ENCODE peak calls at places on chromosomes 16 and 17, in four cellular contexts. H, Y, E and W are unnamed samples.

GRCh38 chr17:49353607-49354006 is 8.4 kb downstream of the ZNF652 start:
- DNase-seq in E (no peak), H (no peak), Y (no peak), W (no peak)

GRCh38 chr16:57355898-57356414 is 2.6 kb upstream of the CCL22 start:
- DNase-seq in Y (no peak), E (no peak), H (no peak), W (no peak)

GRCh38 chr17:64028874-64029464 is 8.5 kb upstream of the ICAM2 start:
- DNase-seq in Y (peak), E (peak), H (no peak), W (peak)

GRCh38 chr17:19003966-19004600 is 481 bp downstream of the FAM83G start:
- DNase-seq in Y (peak), E (peak), H (no peak), W (peak)

GRCh38 chr17:36813357-36813756 is 123.9 kb upstream of the LHX1 start:
- DNase-seq in E (no peak), Y (no peak), H (no peak), W (no peak)

GRCh38 chr17:51029142-51029541 is 91.5 kb downstream of the SPAG9 start:
- DNase-seq in Y (no peak), H (no peak), E (no peak), W (no peak)

GRCh38 chr16:12998376-12999085 is 97.1 kb downstream of the SHISA9 start:
- DNase-seq in E (no peak), Y (no peak), H (no peak), W (no peak)

GRCh38 chr17:38588775-38589174 is 17.0 kb downstream of the SRCIN1 start:
- DNase-seq in E (no peak), Y (no peak), H (no peak), W (no peak)

GRCh38 chr17:40349477-40350409 is 14.8 kb downstream of the GJD3 start:
- DNase-seq in E (no peak), H (no peak), Y (no peak), W (no peak)

GRCh38 chr16:84175351-84176081 is 11.3 kb downstream of the TAF1C start:
- DNase-seq in E (peak), H (peak), Y (peak), W (peak)

GRCh38 chr16:21566891-21567414 is 32.4 kb upstream of the METTL9 start:
- DNase-seq in E (no peak), H (no peak), Y (no peak), W (no peak)

GRCh38 chr17:83057397-83057761 is 22.0 kb upstream of the METRNL start:
- DNase-seq in Y (no peak), E (no peak), H (no peak), W (peak)

GRCh38 chr16:48596326-48596725 is 13.7 kb downstream of the N4BP1 start:
- DNase-seq in H (no peak), E (no peak), Y (no peak), W (no peak)

GRCh38 chr16:82043680-82044584 is 8.9 kb downstream of the HSD17B2 start:
- DNase-seq in E (no peak), Y (no peak), H (no peak), W (no peak)

GRCh38 chr17:2369551-2370210 is 31.2 kb downstream of the MNT start:
- DNase-seq in E (no peak), Y (no peak), H (no peak), W (peak)

GRCh38 chr16:73020409-73020884 is 27.5 kb downstream of the ZFHX3 start:
- DNase-seq in Y (peak), E (peak), H (no peak), W (no peak)

GRCh38 chr16:16960785-16961184 is 510.0 kb downstream of the XYLT1 start:
- DNase-seq in E (no peak), H (no peak), Y (no peak), W (no peak)

GRCh38 chr17:4559851-4560820 is at the start of gene GGT6:
- DNase-seq in H (no peak), Y (no peak), E (no peak), W (no peak)

GRCh38 chr16:54846761-54847160 is 83.9 kb upstream of the IRX5 start:
- DNase-seq in Y (no peak), H (no peak), E (no peak), W (no peak)

GRCh38 chr17:63082952-63083351 is 116.9 kb downstream of the TANC2 start:
- DNase-seq in Y (no peak), H (no peak), E (no peak), W (no peak)

GRCh38 chr16:58048914-58049696 is 23.6 kb downstream of the MMP15 start:
- DNase-seq in H (no peak), Y (no peak), E (no peak), W (no peak)

GRCh38 chr16:23530062-23530461 is 19.8 kb upstream of the GGA2 start:
- DNase-seq in H (no peak), Y (no peak), E (no peak), W (no peak)

GRCh38 chr17:3892095-3892998 is 506 bp downstream of the CAMKK1 start:
- DNase-seq in H (no peak), Y (peak), E (peak), W (peak)

GRCh38 chr16:11797957-11798299 is 870 bp upstream of the ZC3H7A start:
- DNase-seq in H (no peak), Y (no peak), E (no peak), W (peak)

GRCh38 chr16:56426585-56426984 is 1.2 kb upstream of the AMFR start:
- DNase-seq in Y (no peak), E (no peak), H (no peak), W (no peak)

GRCh38 chr16:77788196-77789084 is at the start of gene VAT1L:
- DNase-seq in Y (no peak), E (no peak), H (no peak), W (peak)

GRCh38 chr16:3276679-3277078 is 6.6 kb upstream of the ZNF263 start:
- DNase-seq in H (no peak), E (no peak), Y (no peak), W (no peak)

GRCh38 chr17:70855401-70856054 is 686.2 kb downstream of the KCNJ2 start:
- DNase-seq in H (no peak), Y (no peak), E (no peak), W (no peak)

GRCh38 chr16:29114476-29115012 is 129.7 kb downstream of the LAT start:
- DNase-seq in H (no peak), E (no peak), Y (no peak), W (no peak)

GRCh38 chr17:75531724-75532090 is 6.2 kb downstream of the LLGL2 start:
- DNase-seq in H (no peak), Y (no peak), E (no peak), W (no peak)

GRCh38 chr16:9138731-9139501 is 47.5 kb downstream of the HAPSTR1 start:
- DNase-seq in H (no peak), Y (peak), E (peak), W (peak)

GRCh38 chr17:67174190-67174589 is 70.8 kb downstream of the HELZ start:
- DNase-seq in H (no peak), E (no peak), Y (no peak), W (no peak)

GRCh38 chr16:78444-79145 is 570 bp downstream of the MPG start:
- DNase-seq in E (no peak), Y (no peak), H (no peak), W (no peak)

GRCh38 chr17:48997827-48998556 is 807 bp downstream of the IGF2BP1 start:
- DNase-seq in E (peak), H (no peak), Y (no peak), W (peak)

DNA sequence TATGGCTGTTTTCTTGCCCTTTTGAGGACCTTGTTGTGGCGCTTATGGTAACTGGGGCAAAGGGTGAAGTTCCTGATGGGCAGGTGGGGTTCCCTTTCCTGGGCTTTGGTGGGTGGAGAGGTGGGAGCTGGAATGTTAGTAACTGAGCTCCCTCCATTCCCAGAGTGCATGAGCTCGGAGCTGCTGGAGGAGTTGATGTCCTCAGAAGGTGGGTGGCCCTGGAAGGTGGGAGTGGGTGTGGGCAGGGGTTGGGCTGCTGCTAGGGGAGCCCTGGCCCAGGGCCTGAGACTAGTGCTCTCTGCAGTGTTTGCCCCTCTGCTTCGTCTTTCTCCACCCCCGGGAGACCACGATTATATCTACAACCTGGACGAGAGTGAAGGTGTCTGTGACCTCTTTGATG is 1.2 kb upstream of the ELMO3 start:
- DNase-seq in E (no peak), Y (no peak), H (no peak), W (no peak)
- TF ChIP-seq CHD2 in E (no peak), Y (no peak), H (no peak), W (no peak)

DNA sequence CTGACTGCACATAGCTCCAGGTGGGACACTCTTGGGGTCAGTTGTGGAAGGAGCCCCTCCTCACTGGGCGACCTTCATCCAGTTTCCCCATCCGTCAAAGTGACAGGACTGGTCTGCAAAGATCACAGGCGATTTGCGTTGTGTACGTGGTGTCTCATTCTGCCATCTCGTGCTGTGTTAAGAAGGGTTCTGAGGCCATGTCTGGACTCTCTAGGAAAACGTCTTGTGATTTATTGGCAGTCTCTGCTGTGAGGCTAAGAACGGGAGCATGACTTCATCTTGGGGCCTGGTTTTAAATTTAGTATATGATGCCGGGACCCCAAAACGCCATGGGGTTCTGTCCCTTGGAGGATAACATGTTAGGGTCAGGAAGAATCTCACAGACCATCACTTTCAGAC is 65.2 kb upstream of the CIBAR2 start:
- DNase-seq in E (no peak), H (no peak), Y (no peak), W (no peak)
- TF ChIP-seq SIN3A in E (no peak), H (no peak), Y (no peak), W (no peak)

GRCh38 chr17:43720311-43721060 is 38.1 kb downstream of the SOST start:
- DNase-seq in H (no peak), Y (peak), E (peak), W (peak)

GRCh38 chr17:43721537-43722268 is 36.9 kb downstream of the SOST start:
- DNase-seq in E (no peak), H (no peak), Y (no peak), W (no peak)

GRCh38 chr17:43717913-43718312 is 40.7 kb downstream of the SOST start:
- DNase-seq in H (no peak), E (no peak), Y (no peak), W (no peak)

GRCh38 chr17:43722269-43722619 is 36.3 kb downstream of the SOST start:
- DNase-seq in E (no peak), Y (no peak), H (no peak), W (no peak)

DNA sequence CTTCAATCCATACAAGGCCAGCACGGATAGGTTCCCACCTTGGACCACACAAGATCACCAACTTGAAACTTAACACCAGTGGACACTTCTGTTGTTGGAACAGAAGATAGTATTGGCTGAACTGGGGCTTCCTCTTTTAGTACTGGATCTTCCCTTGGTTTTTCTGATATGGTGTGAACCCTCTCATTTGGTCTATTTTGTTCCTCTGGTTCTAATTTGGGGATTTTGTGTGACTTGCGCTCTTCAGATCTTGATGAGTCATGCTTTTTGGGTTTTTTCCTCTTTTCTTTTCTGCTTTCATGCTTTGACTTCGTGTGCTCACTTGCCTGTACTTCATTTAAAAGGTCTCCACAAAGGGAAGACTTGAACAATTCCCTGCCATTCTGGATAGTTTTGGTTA is 39.0 kb downstream of the SOST start:
- DNase-seq in E (no peak), Y (no peak), H (no peak), W (no peak)
- TF ChIP-seq MXI1 in E (no peak), Y (no peak), H (no peak), W (no peak)

DNA sequence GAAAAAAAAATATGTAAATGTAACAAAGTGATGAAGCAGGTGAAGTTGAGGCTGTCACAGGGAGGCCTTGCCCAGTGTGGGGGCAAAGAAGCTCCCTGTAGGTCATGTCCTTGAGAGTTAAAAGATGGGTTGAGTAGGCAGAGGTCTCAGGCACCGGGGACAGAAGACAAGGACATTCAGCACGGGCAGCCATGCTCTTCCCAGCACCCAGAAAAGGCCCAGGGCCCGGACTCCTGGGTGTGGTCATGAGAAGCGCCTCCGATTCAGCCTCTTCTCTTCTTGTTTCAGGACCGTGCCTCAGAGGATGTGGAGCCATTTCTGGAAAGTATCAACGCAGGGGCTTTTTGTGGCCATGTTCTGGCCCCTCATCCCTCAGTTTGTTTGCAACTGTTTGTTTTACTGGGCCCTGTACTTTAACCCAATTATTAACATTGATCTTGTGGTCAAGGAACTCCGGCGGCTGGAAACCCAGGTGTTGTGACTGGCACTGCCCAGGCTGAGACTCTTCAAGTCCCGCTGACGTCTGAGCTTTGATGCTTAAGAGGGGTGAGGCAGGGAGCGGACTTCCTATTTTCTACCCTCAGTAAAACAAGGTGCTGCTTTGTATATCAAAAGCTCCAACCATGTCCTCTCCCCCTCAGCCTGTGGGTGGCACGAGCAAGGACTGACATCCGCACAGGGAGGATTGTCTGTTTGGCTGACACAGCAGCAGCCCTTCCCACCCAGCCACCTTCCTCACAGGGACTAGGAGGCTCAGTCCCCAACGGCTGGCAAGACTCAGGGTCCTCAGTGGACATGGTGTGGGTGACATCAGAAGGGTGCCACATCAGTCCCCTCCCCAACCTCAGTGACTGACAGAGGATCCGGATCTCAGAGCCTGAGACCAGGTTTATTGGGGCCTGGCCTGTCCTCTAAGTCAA is 26.5 kb downstream of the PLA2G10 start:
- DNase-seq in H (no peak), Y (no peak), E (no peak), W (no peak)
- TF ChIP-seq CHD2 in H (no peak), Y (no peak), E (no peak), W (no peak)

GRCh38 chr16:50102046-50102756 is 36.4 kb downstream of the HEATR3 start:
- DNase-seq in Y (no peak), E (no peak), H (no peak), W (no peak)
- TF ChIP-seq SIN3A in Y (no peak), E (no peak), H (no peak), W (no peak)

GRCh38 chr17:55723488-55723848 is 804 bp upstream of the TMEM100 start:
- DNase-seq in H (no peak), E (no peak), Y (no peak), W (no peak)

GRCh38 chr17:55720917-55721836 is 1.5 kb downstream of the TMEM100 start:
- DNase-seq in H (no peak), Y (no peak), E (no peak), W (no peak)

GRCh38 chr17:55717898-55718735 is 4.5 kb downstream of the TMEM100 start:
- DNase-seq in E (peak), Y (peak), H (no peak), W (peak)

GRCh38 chr17:55722742-55723487 is at the start of gene TMEM100:
- DNase-seq in E (peak), H (no peak), Y (no peak), W (peak)

DNA sequence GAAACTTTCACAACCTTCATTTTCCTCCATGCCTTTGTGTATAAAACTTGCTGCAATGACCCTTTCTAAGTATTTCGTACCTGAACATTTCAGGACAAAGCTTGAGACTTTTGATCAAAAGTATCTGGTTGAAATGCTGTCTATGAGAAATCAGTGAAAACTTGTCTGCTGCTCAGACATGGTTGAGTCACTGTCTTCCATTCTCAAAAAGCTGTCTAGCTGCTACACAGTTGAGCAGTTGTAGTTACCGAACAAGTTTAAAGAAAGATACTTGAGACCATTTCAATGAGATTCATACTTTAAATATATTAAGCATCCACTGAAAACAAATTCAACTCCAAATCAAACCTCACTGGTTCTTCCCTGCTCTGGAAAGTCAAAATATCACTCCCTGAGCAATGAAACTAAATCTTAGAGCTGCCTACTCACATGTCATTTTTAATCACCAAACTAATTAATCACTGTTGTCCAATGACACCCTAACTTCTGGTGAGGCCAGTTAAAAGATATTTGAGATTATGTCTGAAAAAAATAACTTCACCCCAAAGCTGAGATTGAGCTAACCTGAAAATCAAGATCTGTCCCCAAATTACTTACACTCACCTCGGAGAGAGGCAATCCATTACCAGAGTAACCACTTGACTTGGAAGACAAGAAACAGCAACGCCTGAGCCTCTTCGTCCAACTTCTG is 503 bp downstream of the TMEM100 start:
- DNase-seq in E (no peak), H (no peak), Y (no peak), W (no peak)
- TF ChIP-seq MXI1 in E (no peak), H (no peak), Y (no peak), W (no peak)

DNA sequence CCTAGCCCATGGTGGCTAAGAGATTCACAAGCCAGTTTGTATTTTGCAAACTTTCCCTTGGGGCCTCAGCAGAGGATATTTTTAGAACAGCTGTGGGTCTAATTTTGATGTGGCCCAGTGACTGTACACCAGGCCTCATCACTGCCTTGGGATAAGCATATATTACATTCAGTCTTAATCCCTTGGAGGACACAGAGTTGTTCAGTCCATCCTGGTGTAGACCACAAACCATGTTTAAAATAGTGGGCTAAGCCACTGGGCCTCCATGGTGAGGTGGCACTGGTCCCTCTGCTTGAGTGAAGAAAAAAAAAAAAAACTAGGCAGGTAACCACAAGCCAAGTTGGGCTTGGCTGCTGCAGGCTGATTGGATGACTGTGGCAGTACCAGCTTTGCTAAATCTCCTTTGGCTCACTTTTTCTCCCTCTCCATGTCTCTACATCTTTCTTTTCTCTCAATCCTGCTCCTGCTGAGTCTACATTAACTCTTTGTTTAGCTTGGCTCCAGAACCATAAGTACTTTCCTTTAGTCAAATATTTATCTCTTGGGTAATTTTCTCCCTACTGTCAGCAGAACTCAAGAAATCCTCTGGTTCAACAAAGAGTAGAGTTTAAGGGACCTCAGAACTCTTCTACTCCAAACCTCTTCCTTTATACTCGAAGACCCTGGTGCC is 120.0 kb upstream of the TBX2 start:
- DNase-seq in Y (no peak), H (no peak), E (no peak), W (no peak)
- TF ChIP-seq CHD2 in Y (no peak), H (no peak), E (no peak), W (no peak)

DNA sequence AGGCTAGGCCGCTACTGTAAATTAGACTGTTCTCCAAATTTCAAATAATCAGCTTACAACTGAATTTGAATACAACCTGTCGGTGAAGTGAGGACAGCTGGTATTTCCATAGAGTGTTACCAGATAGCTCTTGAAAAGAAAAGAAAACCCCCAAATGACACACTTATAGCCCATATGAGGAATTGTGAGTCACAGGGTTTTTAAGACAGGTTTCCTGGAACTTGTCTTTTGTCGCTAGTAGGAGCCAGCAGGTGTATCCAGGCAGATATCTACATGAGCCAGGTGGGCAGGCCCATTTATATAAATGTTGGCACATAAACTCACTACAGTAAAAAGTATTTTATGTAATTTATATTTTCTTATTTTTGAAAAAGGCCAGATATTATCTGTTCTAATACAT is 24.0 kb downstream of the TNRC6A start:
- DNase-seq in Y (no peak), H (no peak), E (no peak), W (no peak)
- TF ChIP-seq SIN3A in Y (no peak), H (no peak), E (no peak), W (no peak)